ENCODE peak calls at places on chromosomes 13 and 19, in four cellular contexts. G is A549, O is GM12878, T is K562. Y is an unnamed sample.

GRCh38 chr19:47507924-47508553 is 6.8 kb downstream of the NAPA start:
- DNase-seq in O (no peak), G (no peak), T (no peak), Y (no peak)

GRCh38 chr19:17511724-17512573 is 500 bp downstream of the PGLS start:
- DNase-seq in G (peak; percentile 47), T (peak; percentile 87), O (peak; percentile 77), Y (peak; percentile 93)

GRCh38 chr13:74573654-74574053 is 439.4 kb upstream of the KLF12 start:
- DNase-seq in T (peak; percentile 34), O (no peak), G (no peak), Y (peak; percentile 25)

GRCh38 chr13:54975676-54976075 is 1947.1 kb downstream of the OLFM4 start:
- DNase-seq in G (no peak), T (no peak), O (no peak), Y (no peak)

GRCh38 chr19:46297700-46298476 is 1.0 kb downstream of the HIF3A start:
- DNase-seq in G (no peak), T (peak; percentile 20), O (no peak), Y (no peak)

GRCh38 chr19:43667524-43668405 is 2.2 kb downstream of the PLAUR start:
- DNase-seq in T (peak; percentile 30), O (no peak), G (no peak), Y (no peak)

GRCh38 chr13:30446122-30446500 is 19.6 kb downstream of the HMGB1 start:
- DNase-seq in T (no peak), O (no peak), G (no peak), Y (no peak)

GRCh38 chr13:79307866-79308298 is 98.2 kb downstream of the RBM26 start:
- DNase-seq in T (no peak), O (no peak), G (no peak), Y (no peak)

GRCh38 chr19:37718357-37718756 is 1.2 kb downstream of the ZNF607 start:
- DNase-seq in T (peak; percentile 12), O (no peak), G (no peak), Y (peak; percentile 2)

GRCh38 chr19:15280915-15281683 is 48.9 kb upstream of the EPHX3 start:
- DNase-seq in G (no peak), T (peak; percentile 66), O (no peak), Y (no peak)

GRCh38 chr19:18941628-18942354 is 774 bp upstream of the HOMER3 start:
- DNase-seq in O (no peak), G (no peak), T (no peak), Y (no peak)

GRCh38 chr13:98480915-98481510 is 95.9 kb downstream of the STK24 start:
- DNase-seq in G (no peak), O (no peak), T (peak; percentile 72), Y (no peak)

GRCh38 chr13:112881656-112882554 is 87.1 kb upstream of the MCF2L start:
- DNase-seq in G (no peak), T (no peak), O (no peak), Y (no peak)

GRCh38 chr19:38736036-38736412 is 8.2 kb downstream of the CAPN12 start:
- DNase-seq in O (no peak), G (peak; percentile 80), T (peak; percentile 84), Y (no peak)

GRCh38 chr19:47035495-47036232 is 12.8 kb downstream of the TMEM160 start:
- DNase-seq in O (peak; percentile 77), T (peak; percentile 93), G (peak; percentile 99), Y (peak; percentile 100)

GRCh38 chr19:29841559-29842367 is 30.0 kb downstream of the CCNE1 start:
- DNase-seq in O (no peak), G (peak; percentile 87), T (peak; percentile 40), Y (no peak)

GRCh38 chr19:49767380-49767779 is 579 bp downstream of the AP2A1 start:
- DNase-seq in T (no peak), G (no peak), O (no peak), Y (no peak)

GRCh38 chr13:75876371-75877050 is 240.4 kb downstream of the LMO7 start:
- DNase-seq in G (peak; percentile 33), T (peak; percentile 74), O (peak; percentile 23), Y (peak; percentile 72)

GRCh38 chr13:30312859-30313258 is 5.5 kb upstream of the KATNAL1 start:
- DNase-seq in G (no peak), O (no peak), T (no peak), Y (no peak)

GRCh38 chr13:59755647-59756290 is 408.0 kb downstream of the DIAPH3 start:
- DNase-seq in O (no peak), G (no peak), T (no peak), Y (no peak)

GRCh38 chr19:4557971-4558941 is 1.2 kb downstream of the SEMA6B start:
- DNase-seq in O (no peak), T (peak; percentile 63), G (no peak), Y (no peak)

GRCh38 chr13:111005364-111005763 is 90.5 kb upstream of the ANKRD10 start:
- DNase-seq in T (peak; percentile 26), G (peak; percentile 2), O (no peak), Y (no peak)

GRCh38 chr19:46225558-46226004 is 4.0 kb upstream of the IGFL1 start:
- DNase-seq in O (no peak), G (no peak), T (no peak), Y (peak; percentile 56)

GRCh38 chr13:37492061-37492460 is 106.5 kb downstream of the POSTN start:
- DNase-seq in O (no peak), G (no peak), T (no peak), Y (no peak)

GRCh38 chr19:31991984-31992655 is 353.3 kb upstream of the ZNF507 start:
- DNase-seq in G (no peak), T (no peak), O (no peak), Y (no peak)
- H3K4me3 ChIP-seq in G (no peak overlapping the region), T (no peak overlapping the region), O (no peak overlapping the region), Y (no peak overlapping the region)

GRCh38 chr19:48713041-48713863 is 6.3 kb downstream of the MAMSTR start:
- DNase-seq in T (peak; percentile 67), G (peak; percentile 94), O (no peak), Y (peak; percentile 60)
- TF ChIP-seq CTCF in T (peak; percentile 39), G (no peak), O (peak; percentile 14), Y (peak; percentile 32)

DNA sequence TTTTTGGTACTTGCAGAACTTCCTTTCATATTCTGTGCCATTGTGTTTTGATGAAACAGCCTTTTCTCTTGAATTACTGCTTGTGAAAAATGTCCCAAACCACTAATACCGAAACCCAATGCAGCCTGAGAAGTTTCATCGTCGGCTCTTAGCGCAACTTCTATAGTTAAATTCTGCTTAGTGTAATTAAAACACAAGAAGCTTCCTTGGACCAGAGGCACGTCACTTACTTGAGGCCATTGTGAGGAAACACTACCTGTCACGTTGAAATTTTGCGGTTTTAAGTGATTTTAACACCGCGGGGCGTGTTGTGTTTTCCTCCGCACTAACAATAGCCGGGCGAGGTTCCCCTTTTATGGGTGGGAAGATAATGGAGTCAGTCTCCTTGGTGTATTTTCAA is 70.9 kb downstream of the GGACT start:
- DNase-seq in G (no peak), T (no peak), O (no peak), Y (no peak)
- TF ChIP-seq MAX in G (no peak), T (no peak), O (no peak), Y (no peak)

GRCh38 chr19:10380311-10381102 is at the start of gene TYK2:
- DNase-seq in O (peak; percentile 99), T (peak; percentile 99), G (peak; percentile 100), Y (peak; percentile 100)
- H3K4me3 ChIP-seq in O (peak within 1 kb of the TSS; percentile 95), T (peak within 1 kb of the TSS; percentile 91), G (peak within 1 kb of the TSS; percentile 91), Y (peak within 1 kb of the TSS; percentile 76)

GRCh38 chr13:67740871-67741475 is 510.8 kb upstream of the PCDH9 start:
- DNase-seq in O (no peak), T (no peak), G (no peak), Y (no peak)

GRCh38 chr13:67735651-67736050 is 505.5 kb upstream of the PCDH9 start:
- DNase-seq in T (no peak), O (no peak), G (no peak), Y (no peak)

GRCh38 chr13:67742478-67742877 is 512.3 kb upstream of the PCDH9 start:
- DNase-seq in G (no peak), O (no peak), T (no peak), Y (no peak)

GRCh38 chr13:67736646-67737420 is 506.7 kb upstream of the PCDH9 start:
- DNase-seq in T (peak; percentile 2), O (no peak), G (peak; percentile 0), Y (peak; percentile 30)
- TF ChIP-seq CTCF in T (no peak), O (peak; percentile 19), G (peak; percentile 27), Y (no peak)

GRCh38 chr19:53131085-53131484 is 1.6 kb downstream of the ZNF415 start:
- DNase-seq in O (no peak), G (no peak), T (no peak), Y (no peak)
- TF ChIP-seq MAX in O (no peak), G (no peak), T (no peak), Y (no peak)

DNA sequence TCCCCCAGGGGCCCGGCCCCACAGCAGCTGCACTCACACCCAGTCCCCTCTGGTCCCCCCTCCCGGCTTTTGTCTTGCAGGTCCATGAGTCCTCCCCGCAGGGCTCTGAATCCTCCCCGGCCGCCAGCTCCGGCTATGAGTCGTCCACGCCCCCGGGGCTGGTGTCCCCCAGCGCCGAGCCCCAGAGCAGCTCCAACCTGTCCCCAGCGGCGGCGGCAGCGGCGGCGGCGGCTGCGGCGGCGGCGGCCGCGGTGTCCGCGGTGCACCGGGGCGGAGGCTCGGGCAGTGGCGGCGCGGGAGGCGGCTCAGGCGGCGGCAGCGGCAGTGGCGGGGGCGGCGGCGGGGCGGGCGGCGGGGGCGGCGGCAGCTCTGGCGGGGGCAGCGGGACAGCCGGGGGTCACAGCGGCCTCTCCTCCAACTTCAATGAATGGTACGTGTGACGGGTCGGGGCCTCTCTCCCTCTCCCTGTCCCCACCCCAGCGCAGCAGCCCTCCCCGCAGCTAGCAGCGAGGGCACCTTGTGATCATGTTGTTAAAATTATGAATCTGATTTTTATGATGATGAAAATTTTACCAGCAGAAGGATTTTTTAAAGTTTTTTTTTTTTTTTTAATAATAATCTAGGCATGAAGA is 3.8 kb downstream of the ZIC2 start:
- DNase-seq in O (no peak), G (no peak), T (no peak), Y (peak; percentile 78)
- H3K4me3 ChIP-seq in O (no peak overlapping the region), G (peak overlapping the region; percentile 92), T (no peak overlapping the region), Y (peak overlapping the region; percentile 91)